ENCODE peak calls at places on chromosomes 4 and X, in six cellular contexts. R, O, Z, Q, X and J are unnamed samples.

GRCh38 chr4:76002176-76002575 is 5.1 kb downstream of the CXCL9 start:
- DNase-seq in Z (no peak), X (no peak), R (no peak), Q (no peak), O (no peak), J (no peak)

GRCh38 chrX:39418132-39418935 is 617.1 kb downstream of the MID1IP1 start:
- DNase-seq in R (no peak), X (no peak), Q (no peak), Z (no peak), O (no peak), J (no peak)

GRCh38 chr4:165663411-165663810 is 209.6 kb upstream of the TLL1 start:
- DNase-seq in O (no peak), Z (no peak), R (no peak), Q (no peak), X (no peak), J (no peak)

GRCh38 chrX:31337332-31337731 is 265.5 kb upstream of the FTHL17 start:
- DNase-seq in Z (no peak), Q (no peak), O (no peak), R (no peak), X (no peak), J (no peak)

GRCh38 chr4:8383451-8384160 is 56.9 kb downstream of the ACOX3 start:
- DNase-seq in Q (no peak), Z (no peak), X (no peak), R (no peak), O (no peak), J (no peak)

GRCh38 chr4:174467107-174467506 is 55.2 kb downstream of the HPGD start:
- DNase-seq in Z (no peak), X (no peak), O (no peak), Q (no peak), R (no peak), J (no peak)

GRCh38 chr4:139712882-139713281 is 47.3 kb downstream of the MGST2 start:
- DNase-seq in Q (no peak), X (no peak), R (no peak), O (no peak), Z (no peak), J (no peak)

GRCh38 chr4:185839204-185839712 is 27.3 kb upstream of the SORBS2 start:
- DNase-seq in Z (no peak), X (no peak), Q (no peak), O (peak; percentile 96), R (no peak), J (no peak)

GRCh38 chrX:2898861-2899512 is 30.2 kb downstream of the ARSD start:
- DNase-seq in Z (no peak), X (peak; percentile 24), R (no peak), O (no peak), Q (no peak), J (no peak)

GRCh38 chrX:154019061-154019621 is 561 bp downstream of the IRAK1 start:
- DNase-seq in Z (no peak), R (no peak), X (no peak), O (no peak), Q (peak; percentile 55), J (no peak)

GRCh38 chr4:52780627-52781354 is 29.6 kb upstream of the ERVMER34-1 start:
- DNase-seq in Q (peak; percentile 37), Z (no peak), X (no peak), R (no peak), O (no peak), J (no peak)

GRCh38 chr4:131091896-131092295 is 1995.9 kb downstream of the C4orf33 start:
- DNase-seq in X (peak; percentile 19), R (no peak), O (no peak), Z (no peak), Q (no peak), J (no peak)

GRCh38 chr4:4334798-4335520 is 44.9 kb downstream of the ZBTB49 start:
- DNase-seq in R (peak; percentile 48), X (peak; percentile 60), Z (no peak), Q (peak; percentile 59), O (peak; percentile 31), J (peak; percentile 48)

GRCh38 chr4:142940614-142941013 is 94.5 kb upstream of the INPP4B start:
- DNase-seq in X (no peak), Z (no peak), R (no peak), O (no peak), Q (no peak), J (no peak)

GRCh38 chr4:168634276-168634802 is 137.5 kb downstream of the PALLD start:
- DNase-seq in R (no peak), Q (no peak), O (no peak), Z (no peak), X (no peak), J (no peak)

GRCh38 chrX:106171293-106171692 is 3.2 kb downstream of the PWWP3B start:
- DNase-seq in X (no peak), Z (no peak), Q (no peak), O (no peak), R (no peak), J (no peak)

GRCh38 chrX:74234829-74235228 is 69.2 kb upstream of the ZCCHC13 start:
- DNase-seq in R (no peak), O (no peak), Q (no peak), Z (no peak), X (no peak), J (no peak)

GRCh38 chr4:77473509-77473908 is 132.1 kb upstream of the CXCL13 start:
- DNase-seq in O (no peak), R (no peak), Z (no peak), X (peak; percentile 18), Q (peak; percentile 43), J (no peak)

GRCh38 chr4:87006531-87007344 is 71.9 kb downstream of the AFF1 start:
- DNase-seq in Z (peak; percentile 71), Q (peak; percentile 85), O (peak; percentile 79), R (peak; percentile 54), X (peak; percentile 84), J (peak; percentile 51)
- TF ChIP-seq POLR2A in Z (peak; percentile 97), Q (peak; percentile 98), O (peak; percentile 99), R (peak; percentile 99), X (peak; percentile 99), J (peak; percentile 98)

GRCh38 chr4:106679063-106679462 is 310.5 kb upstream of the GIMD1 start:
- DNase-seq in R (no peak), Q (no peak), Z (no peak), O (no peak), X (no peak), J (no peak)
- TF ChIP-seq TAF1 in R (no peak), Q (no peak), Z (no peak), O (no peak), X (no peak), J (no peak)

DNA sequence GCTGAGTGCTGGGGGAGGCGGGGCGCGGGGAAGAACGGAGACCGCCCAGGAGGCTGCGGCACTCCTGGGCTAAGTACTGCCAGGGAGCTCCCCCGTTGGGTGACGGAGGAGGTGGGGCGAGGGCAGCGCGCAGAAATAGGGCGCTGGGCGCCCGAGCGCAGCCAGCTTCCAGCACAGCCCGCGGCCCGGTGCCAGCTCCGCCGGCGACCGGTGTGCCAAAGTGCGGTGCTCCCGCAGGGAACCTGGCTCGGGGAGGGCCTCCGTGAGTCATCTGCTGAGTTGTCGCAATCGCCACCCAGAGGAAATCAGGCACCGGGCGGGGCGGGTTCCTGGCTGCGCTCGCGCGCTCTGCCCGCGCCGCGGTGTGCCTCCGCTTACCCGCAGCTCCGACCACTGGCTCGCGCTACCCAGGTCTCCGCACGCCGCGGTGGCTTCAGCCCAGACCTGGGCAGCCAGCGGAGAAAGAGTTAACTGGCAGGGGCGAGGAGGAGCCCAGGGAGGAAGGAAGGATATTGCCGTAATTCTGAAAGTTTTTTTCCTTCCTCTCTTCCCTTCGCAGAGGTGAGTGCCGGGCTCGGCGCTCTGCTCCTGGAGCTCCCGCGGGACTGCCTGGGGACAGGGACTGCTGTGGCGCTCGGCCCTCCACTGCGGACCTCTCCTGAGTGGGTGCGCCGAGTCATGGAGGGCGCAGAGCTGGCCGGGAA is at the start of gene GPAT3:
- DNase-seq in Q (peak; percentile 74), R (peak; percentile 50), X (peak; percentile 64), O (no peak), Z (no peak), J (peak; percentile 52)
- TF ChIP-seq POLR2A in Q (peak; percentile 72), R (no peak), X (no peak), O (no peak), Z (no peak), J (no peak)

GRCh38 chr4:113809313-113809712 is 47.8 kb upstream of the CAMK2D start:
- DNase-seq in R (no peak), Z (no peak), X (no peak), Q (no peak), O (no peak), J (no peak)
- TF ChIP-seq TAF1 in R (no peak), Z (no peak), X (no peak), Q (no peak), O (no peak), J (no peak)